ENCODE peak calls at places on chromosome 2, in seven cellular contexts. O is esophagus muscularis mucosa; K is substantia nigra; F is BJ; Q is activated CD4-positive, alpha-beta T cell treated with anti-CD3 and anti-CD28 coated beads, Interleukin-2, amount 10 ng/mL, durations not matched to agents 7 days and 5 days; R is mucosa of gallbladder; Z is OCI-M1. E is an unnamed sample.
A peak's percentile ranks its signal among the peaks of the same experiment; 100 is the strongest.

GRCh38 chr2:169221745-169222369 is 140.5 kb downstream of the LRP2 start:
- DNase-seq in O (no peak), K (no peak), F (no peak), Q (no peak), R (no peak), Z (peak; percentile 83), E (peak; percentile 35)

GRCh38 chr2:192499476-192499875 is 304.7 kb upstream of the TMEFF2 start:
- DNase-seq in O (no peak), K (no peak), F (no peak), Q (no peak), R (no peak), Z (peak; percentile 47), E (no peak)

GRCh38 chr2:231211461-231211860 is 13.0 kb downstream of the ARMC9 start:
- DNase-seq in O (no peak), K (no peak), F (no peak), Q (no peak), R (no peak), Z (no peak), E (no peak)

GRCh38 chr2:238738917-238739316 is 109.0 kb upstream of the TWIST2 start:
- DNase-seq in O (peak; percentile 57), K (no peak), F (no peak), Q (no peak), R (no peak), Z (no peak), E (no peak)

GRCh38 chr2:144379891-144380311 is 140.0 kb downstream of the ZEB2 start:
- DNase-seq in O (no peak), K (no peak), F (no peak), Q (no peak), R (no peak), Z (no peak), E (no peak)

GRCh38 chr2:116877944-116878343 is 936.5 kb upstream of the DDX18 start:
- DNase-seq in O (no peak), K (no peak), F (no peak), Q (no peak), R (no peak), Z (no peak), E (no peak)

GRCh38 chr2:176536739-176537138 is 267.5 kb downstream of the MTX2 start:
- DNase-seq in O (no peak), K (no peak), F (no peak), Q (no peak), R (no peak), Z (no peak), E (no peak)

GRCh38 chr2:109289823-109290222 is 160.8 kb downstream of the SH3RF3 start:
- DNase-seq in O (no peak), K (no peak), F (no peak), Q (no peak), R (no peak), Z (no peak), E (no peak)

GRCh38 chr2:84882775-84883550 is 2.1 kb upstream of the TRABD2A start:
- DNase-seq in O (no peak), K (no peak), F (no peak), Q (no peak), R (no peak), Z (no peak), E (no peak)

GRCh38 chr2:102033750-102034682 is 42.3 kb downstream of the IL1R2 start:
- DNase-seq in O (no peak), K (no peak), F (no peak), Q (no peak), R (no peak), Z (no peak), E (no peak)